ENCODE peak calls at places on chromosomes 3 and 15, in four cellular contexts. One of them, this sample, is unnamed.

GRCh38 chr3:44802006-44802405 is 40.4 kb downstream of the KIF15 start:
- DNase-seq in AG08396: no peak
- DNase-seq in left cardiac atrium: no peak
- DNase-seq in Right ventricle myocardium superior: no peak
- DNase-seq in this sample: no peak

GRCh38 chr3:53890726-53891499 is 746 bp downstream of the SELENOK start:
- DNase-seq in AG08396: peak
- DNase-seq in left cardiac atrium: no peak
- DNase-seq in Right ventricle myocardium superior: no peak
- DNase-seq in this sample: no peak

GRCh38 chr3:135034881-135035440 is 239.9 kb downstream of the EPHB1 start:
- DNase-seq in left cardiac atrium: no peak
- DNase-seq in Right ventricle myocardium superior: no peak
- DNase-seq in AG08396: peak
- DNase-seq in this sample: no peak

GRCh38 chr3:190345878-190346277 is 23.6 kb upstream of the CLDN1 start:
- DNase-seq in AG08396: no peak
- DNase-seq in Right ventricle myocardium superior: no peak
- DNase-seq in left cardiac atrium: no peak
- DNase-seq in this sample: no peak

GRCh38 chr3:142876417-142876816 is 12.5 kb downstream of the PCOLCE2 start:
- DNase-seq in left cardiac atrium: no peak
- DNase-seq in AG08396: no peak
- DNase-seq in Right ventricle myocardium superior: no peak
- DNase-seq in this sample: no peak

GRCh38 chr15:51144021-51144532 is 49.4 kb upstream of the TNFAIP8L3 start:
- DNase-seq in left cardiac atrium: no peak
- DNase-seq in Right ventricle myocardium superior: no peak
- DNase-seq in AG08396: peak
- DNase-seq in this sample: no peak

GRCh38 chr3:15372918-15373317 is 40.5 kb upstream of the SH3BP5 start:
- DNase-seq in Right ventricle myocardium superior: no peak
- DNase-seq in left cardiac atrium: no peak
- DNase-seq in AG08396: no peak
- DNase-seq in this sample: no peak

GRCh38 chr15:29518442-29518841 is 248.8 kb upstream of the NSMCE3 start:
- DNase-seq in AG08396: no peak
- DNase-seq in left cardiac atrium: peak
- DNase-seq in Right ventricle myocardium superior: no peak
- DNase-seq in this sample: no peak

GRCh38 chr3:104273046-104273649 is 1093.6 kb upstream of the ALCAM start:
- DNase-seq in AG08396: no peak
- DNase-seq in Right ventricle myocardium superior: no peak
- DNase-seq in left cardiac atrium: no peak
- DNase-seq in this sample: no peak

GRCh38 chr3:40690696-40691597 is 166.2 kb downstream of the ZNF621 start:
- DNase-seq in AG08396: no peak
- DNase-seq in left cardiac atrium: peak
- DNase-seq in Right ventricle myocardium superior: peak
- DNase-seq in this sample: no peak

GRCh38 chr3:138452491-138452890 is 18.1 kb downstream of the ESYT3 start:
- DNase-seq in Right ventricle myocardium superior: no peak
- DNase-seq in AG08396: no peak
- DNase-seq in left cardiac atrium: no peak
- DNase-seq in this sample: peak

GRCh38 chr3:136366289-136366688 is 116.1 kb downstream of the PCCB start:
- DNase-seq in Right ventricle myocardium superior: no peak
- DNase-seq in left cardiac atrium: no peak
- DNase-seq in AG08396: no peak
- DNase-seq in this sample: no peak

GRCh38 chr15:67137951-67138935 is 72.8 kb downstream of the SMAD3 start:
- DNase-seq in AG08396: no peak
- DNase-seq in Right ventricle myocardium superior: no peak
- DNase-seq in left cardiac atrium: no peak
- DNase-seq in this sample: no peak

GRCh38 chr15:74317820-74318375 is 49.5 kb downstream of the CYP11A1 start:
- DNase-seq in AG08396: peak
- DNase-seq in left cardiac atrium: peak
- DNase-seq in Right ventricle myocardium superior: peak
- DNase-seq in this sample: no peak

GRCh38 chr3:70854108-70854507 is 541.7 kb upstream of the MDFIC2 start:
- DNase-seq in AG08396: no peak
- DNase-seq in left cardiac atrium: no peak
- DNase-seq in Right ventricle myocardium superior: no peak
- DNase-seq in this sample: no peak

GRCh38 chr3:130442284-130442683 is 74.7 kb upstream of the COL6A6 start:
- DNase-seq in AG08396: no peak
- DNase-seq in left cardiac atrium: no peak
- DNase-seq in Right ventricle myocardium superior: no peak
- DNase-seq in this sample: no peak

GRCh38 chr3:171453175-171453868 is 6.9 kb downstream of the TNIK start:
- DNase-seq in left cardiac atrium: no peak
- DNase-seq in AG08396: no peak
- DNase-seq in Right ventricle myocardium superior: no peak
- DNase-seq in this sample: no peak

GRCh38 chr3:36373084-36373483 is 7.2 kb upstream of the STAC start:
- DNase-seq in left cardiac atrium: no peak
- DNase-seq in AG08396: peak
- DNase-seq in Right ventricle myocardium superior: no peak
- DNase-seq in this sample: no peak